ENCODE peak calls at places on chromosomes 11 and 22, in seven cellular contexts. Z is fibroblast of mammary gland, H is uterus, D is BJ, Y is fibroblast of the aortic adventitia, A is WTC11, R is left ventricle myocardium inferior. F is an unnamed sample.

GRCh38 chr11:101583180-101584128 is at the start of gene TRPC6:
- DNase-seq in Z (peak), H (peak), D (no peak), Y (no peak), A (peak), R (peak), F (no peak)

GRCh38 chr11:57468276-57468675 is 7.9 kb downstream of the RTN4RL2 start:
- DNase-seq in Z (no peak), H (no peak), D (no peak), Y (no peak), A (no peak), R (no peak), F (no peak)

GRCh38 chr11:57873196-57873911 is 111.8 kb downstream of the CTNND1 start:
- DNase-seq in Z (no peak), H (no peak), D (no peak), Y (no peak), A (no peak), R (no peak), F (no peak)

GRCh38 chr22:49954354-49954753 is 6.2 kb upstream of the PIM3 start:
- DNase-seq in Z (no peak), H (no peak), D (no peak), Y (no peak), A (no peak), R (peak), F (no peak)

GRCh38 chr11:12043959-12044772 is 35.7 kb upstream of the DKK3 start:
- DNase-seq in Z (peak), H (peak), D (peak), Y (peak), A (peak), R (peak), F (peak)

GRCh38 chr11:86041975-86042378 is 26.9 kb downstream of the PICALM start:
- DNase-seq in Z (peak), H (peak), D (peak), Y (peak), A (peak), R (no peak), F (peak)

GRCh38 chr11:134238956-134239355 is 14.2 kb downstream of the THYN1 start:
- DNase-seq in Z (no peak), H (no peak), D (no peak), Y (no peak), A (no peak), R (no peak), F (no peak)

GRCh38 chr11:73578786-73579185 is 19.1 kb downstream of the FAM168A start:
- DNase-seq in Z (no peak), H (no peak), D (no peak), Y (no peak), A (no peak), R (no peak), F (peak)

GRCh38 chr11:32381149-32381548 is 54.2 kb downstream of the WT1 start:
- DNase-seq in Z (no peak), H (no peak), D (no peak), Y (no peak), A (no peak), R (no peak), F (no peak)

GRCh38 chr11:130478881-130479280 is 30.4 kb downstream of the ADAMTS15 start:
- DNase-seq in Z (peak), H (no peak), D (no peak), Y (peak), A (no peak), R (no peak), F (no peak)

GRCh38 chr11:134921938-134922337 is 509.9 kb upstream of the B3GAT1 start:
- DNase-seq in Z (no peak), H (no peak), D (no peak), Y (no peak), A (no peak), R (no peak), F (no peak)

GRCh38 chr22:19965771-19966709 is 24.4 kb upstream of the TXNRD2 start:
- DNase-seq in Z (no peak), H (no peak), D (no peak), Y (no peak), A (peak), R (no peak), F (no peak)

GRCh38 chr22:19884161-19884953 is 29.7 kb upstream of the GNB1L start:
- DNase-seq in Z (no peak), H (peak), D (no peak), Y (no peak), A (peak), R (peak), F (no peak)

GRCh38 chr11:6635082-6635932 is 16.1 kb upstream of the TPP1 start:
- DNase-seq in Z (peak), H (peak), D (no peak), Y (peak), A (no peak), R (peak), F (no peak)

GRCh38 chr11:117822031-117822521 is 2.5 kb downstream of the FXYD2 start:
- DNase-seq in Z (no peak), H (no peak), D (no peak), Y (no peak), A (peak), R (no peak), F (no peak)

GRCh38 chr11:119567667-119568582 is 145.0 kb upstream of the THY1 start:
- DNase-seq in Z (peak), H (peak), D (peak), Y (peak), A (no peak), R (no peak), F (peak)

GRCh38 chr22:19395276-19395675 is 36.3 kb downstream of the HIRA start:
- DNase-seq in Z (no peak), H (no peak), D (no peak), Y (no peak), A (no peak), R (no peak), F (no peak)

GRCh38 chr11:43278302-43278956 is 33.4 kb upstream of the API5 start:
- DNase-seq in Z (peak), H (no peak), D (no peak), Y (peak), A (peak), R (no peak), F (no peak)

GRCh38 chr11:12829131-12829530 is 154.9 kb downstream of the TEAD1 start:
- DNase-seq in Z (no peak), H (no peak), D (no peak), Y (no peak), A (no peak), R (no peak), F (no peak)

GRCh38 chr11:92892769-92893168 is 76.7 kb upstream of the MTNR1B start:
- DNase-seq in Z (no peak), H (no peak), D (no peak), Y (no peak), A (no peak), R (no peak), F (no peak)

GRCh38 chr22:39727541-39727940 is 157.0 kb downstream of the CACNA1I start:
- DNase-seq in Z (peak), H (no peak), D (no peak), Y (no peak), A (no peak), R (no peak), F (no peak)

GRCh38 chr11:93784935-93785360 is 866 bp downstream of the MED17 start:
- DNase-seq in Z (no peak), H (no peak), D (no peak), Y (peak), A (no peak), R (no peak), F (no peak)

GRCh38 chr11:106238704-106239360 is 161.4 kb downstream of the AASDHPPT start:
- DNase-seq in Z (peak), H (no peak), D (no peak), Y (peak), A (no peak), R (no peak), F (no peak)

GRCh38 chr11:64810891-64811272 is 531 bp upstream of the MEN1 start:
- DNase-seq in Z (no peak), H (no peak), D (no peak), Y (no peak), A (peak), R (no peak), F (no peak)

GRCh38 chr11:47470671-47471070 is 21.7 kb upstream of the RAPSN start:
- DNase-seq in Z (no peak), H (no peak), D (no peak), Y (no peak), A (no peak), R (no peak), F (no peak)

GRCh38 chr22:33194529-33194928 is 136.3 kb upstream of the SYN3 start:
- DNase-seq in Z (no peak), H (no peak), D (no peak), Y (no peak), A (no peak), R (no peak), F (no peak)

GRCh38 chr11:62974848-62975522 is 9.8 kb downstream of the SLC22A6 start:
- DNase-seq in Z (no peak), H (no peak), D (no peak), Y (peak), A (peak), R (peak), F (no peak)

GRCh38 chr11:92776676-92777075 is 192.8 kb upstream of the MTNR1B start:
- DNase-seq in Z (no peak), H (no peak), D (peak), Y (no peak), A (no peak), R (peak), F (no peak)

GRCh38 chr22:48711669-48712068 is 1116.0 kb downstream of the BRD1 start:
- DNase-seq in Z (no peak), H (no peak), D (no peak), Y (no peak), A (no peak), R (peak), F (no peak)

GRCh38 chr11:75743711-75744563 is 24.6 kb upstream of the DGAT2 start:
- DNase-seq in Z (no peak), H (no peak), D (no peak), Y (no peak), A (no peak), R (peak), F (no peak)

GRCh38 chr11:128550261-128550821 is 37.0 kb downstream of the ETS1 start:
- DNase-seq in Z (no peak), H (no peak), D (no peak), Y (no peak), A (no peak), R (no peak), F (no peak)

GRCh38 chr11:40160418-40160817 is 1299.0 kb downstream of the LRRC4C start:
- DNase-seq in Z (no peak), H (no peak), D (no peak), Y (no peak), A (no peak), R (no peak), F (no peak)

GRCh38 chr11:35101223-35101622 is 37.7 kb upstream of the CD44 start:
- DNase-seq in Z (peak), H (no peak), D (no peak), Y (peak), A (no peak), R (no peak), F (no peak)

GRCh38 chr22:46737976-46738641 is at the start of gene CERK:
- DNase-seq in Z (peak), H (peak), D (no peak), Y (peak), A (peak), R (peak), F (peak)

GRCh38 chr11:111421251-111421650 is 42.2 kb upstream of the POU2AF1 start:
- DNase-seq in Z (no peak), H (no peak), D (no peak), Y (no peak), A (no peak), R (no peak), F (no peak)

GRCh38 chr11:76814414-76814813 is 31.3 kb downstream of the TSKU start:
- DNase-seq in Z (no peak), H (no peak), D (no peak), Y (no peak), A (no peak), R (no peak), F (no peak)

GRCh38 chr22:23752090-23752691 is 1.3 kb upstream of the ZNF70 start:
- DNase-seq in Z (no peak), H (no peak), D (no peak), Y (no peak), A (no peak), R (no peak), F (no peak)

GRCh38 chr22:23750374-23750743 is 553 bp downstream of the ZNF70 start:
- DNase-seq in Z (no peak), H (no peak), D (no peak), Y (peak), A (no peak), R (no peak), F (no peak)

GRCh38 chr22:23749747-23750373 is 1.1 kb downstream of the ZNF70 start:
- DNase-seq in Z (no peak), H (no peak), D (no peak), Y (peak), A (no peak), R (no peak), F (no peak)

GRCh38 chr22:23751441-23751996 is 607 bp upstream of the ZNF70 start:
- DNase-seq in Z (peak), H (peak), D (no peak), Y (no peak), A (peak), R (no peak), F (no peak)

DNA sequence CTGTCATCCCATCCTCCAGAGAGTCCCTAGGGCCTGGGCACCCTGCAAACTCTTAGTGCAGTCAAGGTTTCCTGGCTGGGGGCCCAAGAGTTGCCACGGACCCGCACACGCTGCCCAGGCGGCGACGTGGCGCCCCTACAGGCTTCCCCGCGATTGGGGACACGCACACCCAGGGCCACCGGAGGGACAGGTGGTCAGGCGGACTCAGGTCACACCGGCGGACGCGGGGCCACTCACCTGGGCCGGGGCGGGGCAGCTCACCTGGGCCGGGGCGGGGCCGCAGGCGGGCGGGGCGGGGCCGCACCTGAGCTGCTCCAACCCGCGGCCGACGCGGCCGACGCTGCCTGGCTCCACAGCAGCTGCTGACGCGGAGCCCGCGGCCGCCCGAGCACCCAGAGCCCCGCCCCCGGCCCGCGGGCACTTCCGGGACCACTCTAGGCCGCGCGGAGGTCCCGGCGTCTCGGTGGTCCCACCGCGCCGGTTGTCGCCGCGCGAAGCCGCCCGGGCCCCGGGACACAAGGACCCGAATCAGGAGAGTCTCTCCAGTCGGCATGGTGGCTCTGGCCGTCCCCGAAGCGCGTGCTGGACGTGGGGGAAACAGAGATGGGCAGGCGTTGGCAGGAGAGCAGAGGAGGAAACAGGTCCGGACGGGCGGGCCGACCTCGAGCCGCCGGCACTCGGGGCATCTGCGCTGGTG is at the start of gene ZNF70:
- DNase-seq in Z (peak), H (peak), D (no peak), Y (peak), A (peak), R (peak), F (peak)
- TF ChIP-seq CTCF in Z (no peak), H (peak), D (peak), Y (peak), A (no peak), R (peak), F (peak)

DNA sequence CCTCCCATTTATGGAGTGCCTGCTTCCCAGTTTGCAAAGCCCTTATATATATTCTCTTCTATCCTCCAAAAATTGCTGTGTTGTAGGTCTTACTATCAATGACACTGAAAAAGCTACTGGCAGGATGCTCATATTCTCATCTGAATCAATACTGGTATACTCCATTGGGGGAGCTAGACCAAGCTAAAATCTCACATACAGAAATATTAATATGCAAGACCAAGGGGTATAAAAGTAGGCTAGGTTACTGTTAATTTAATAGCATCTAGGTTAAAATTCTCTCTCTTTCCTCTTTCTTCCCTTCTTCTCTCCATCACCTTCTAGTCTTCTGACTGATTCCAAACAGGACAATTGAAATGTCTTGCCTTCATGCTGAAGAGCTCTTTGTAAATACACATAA is 17.1 kb upstream of the BDNF start:
- DNase-seq in Z (peak), H (no peak), D (no peak), Y (peak), A (no peak), R (no peak), F (peak)
- TF ChIP-seq CTCF in Z (peak), H (no peak), D (peak), Y (peak), A (no peak), R (no peak), F (peak)

GRCh38 chr11:36261094-36261493 is 28.1 kb downstream of the COMMD9 start:
- DNase-seq in Z (no peak), H (no peak), D (no peak), Y (no peak), A (no peak), R (no peak), F (no peak)
- TF ChIP-seq CTCF in Z (no peak), H (no peak), D (no peak), Y (no peak), A (no peak), R (no peak), F (no peak)

DNA sequence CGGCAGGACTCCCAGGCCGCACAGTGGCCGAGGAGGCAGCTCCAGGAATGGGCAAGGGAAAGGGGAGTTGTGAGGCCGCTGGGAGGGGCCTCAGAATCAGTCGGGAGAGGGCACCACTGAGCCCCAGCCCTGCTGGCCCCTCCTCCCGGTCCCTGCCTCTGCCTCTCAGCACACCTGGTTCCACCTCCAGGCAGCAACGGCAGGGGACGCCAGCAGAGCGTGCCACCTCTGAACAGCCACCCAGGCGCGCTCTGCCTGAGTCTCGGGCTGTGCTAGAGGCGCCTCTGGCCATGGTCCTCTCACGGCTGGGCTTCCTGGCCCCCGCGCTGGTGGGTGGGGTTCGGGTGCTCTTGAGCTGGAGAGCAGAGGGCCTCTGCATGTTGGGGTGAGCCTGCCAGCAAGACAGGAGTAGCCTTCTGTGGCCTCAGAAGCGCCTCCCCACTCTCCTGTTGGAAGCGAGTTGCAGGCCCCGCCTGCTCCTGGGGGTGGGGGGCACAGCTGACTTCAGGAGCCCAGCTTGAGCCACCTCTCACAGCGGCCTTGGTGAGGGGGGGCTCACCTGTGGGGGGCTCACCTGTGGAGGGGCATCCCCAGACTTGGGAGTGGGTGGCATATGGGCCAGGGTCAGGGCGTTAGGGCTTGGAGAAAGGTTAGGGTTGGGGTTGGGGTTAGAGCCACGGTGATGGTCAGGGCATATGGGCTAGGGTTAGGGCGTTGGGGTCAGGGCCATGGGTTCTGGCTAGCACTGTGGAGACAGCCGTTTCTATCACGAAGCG is 32.8 kb downstream of the MOB2 start:
- DNase-seq in Z (no peak), H (no peak), D (no peak), Y (no peak), A (peak), R (no peak), F (no peak)
- TF ChIP-seq CTCF in Z (no peak), H (peak), D (peak), Y (no peak), A (peak), R (peak), F (peak)